ENCODE peak calls at places on chromosomes 6 and 20, in six cellular contexts. One of them, this sample, is unnamed.

GRCh38 chr6:151535476-151536279 is 41.9 kb downstream of the CCDC170 start:
- DNase-seq in Caki2: no peak
- DNase-seq in activated CD4-positive, CD25-positive, alpha-beta regulatory T cell: no peak
- DNase-seq in T follicular helper cell: no peak
- DNase-seq in B cell: no peak
- DNase-seq in SW480: no peak
- DNase-seq in this sample: no peak

GRCh38 chr6:44104661-44105060 is 22.6 kb downstream of the MRPL14 start:
- DNase-seq in Caki2: no peak
- DNase-seq in activated CD4-positive, CD25-positive, alpha-beta regulatory T cell: no peak
- DNase-seq in T follicular helper cell: no peak
- DNase-seq in B cell: no peak
- DNase-seq in SW480: no peak
- DNase-seq in this sample: no peak

GRCh38 chr20:1177680-1178079 is 7.1 kb downstream of the TMEM74B start:
- DNase-seq in Caki2: peak; percentile 16
- DNase-seq in activated CD4-positive, CD25-positive, alpha-beta regulatory T cell: no peak
- DNase-seq in T follicular helper cell: no peak
- DNase-seq in B cell: no peak
- DNase-seq in SW480: peak; percentile 27
- DNase-seq in this sample: no peak

GRCh38 chr6:42279144-42279781 is 61.6 kb upstream of the MRPS10 start:
- DNase-seq in Caki2: peak; percentile 55
- DNase-seq in activated CD4-positive, CD25-positive, alpha-beta regulatory T cell: no peak
- DNase-seq in T follicular helper cell: no peak
- DNase-seq in B cell: no peak
- DNase-seq in SW480: peak; percentile 88
- DNase-seq in this sample: peak; percentile 86

GRCh38 chr6:151763938-151764680 is 43.4 kb upstream of the ESR1 start:
- DNase-seq in Caki2: peak; percentile 84
- DNase-seq in activated CD4-positive, CD25-positive, alpha-beta regulatory T cell: no peak
- DNase-seq in T follicular helper cell: no peak
- DNase-seq in B cell: peak; percentile 55
- DNase-seq in SW480: peak; percentile 31
- DNase-seq in this sample: peak; percentile 96

GRCh38 chr20:57622579-57623381 is 2.6 kb upstream of the ZBP1 start:
- DNase-seq in Caki2: peak; percentile 79
- DNase-seq in activated CD4-positive, CD25-positive, alpha-beta regulatory T cell: peak; percentile 55
- DNase-seq in T follicular helper cell: peak; percentile 60
- DNase-seq in B cell: peak; percentile 63
- DNase-seq in SW480: peak; percentile 85
- DNase-seq in this sample: peak; percentile 100

GRCh38 chr6:27687154-27688013 is 214.5 kb upstream of the ZNF184 start:
- DNase-seq in Caki2: peak; percentile 87
- DNase-seq in activated CD4-positive, CD25-positive, alpha-beta regulatory T cell: peak; percentile 44
- DNase-seq in T follicular helper cell: peak; percentile 63
- DNase-seq in B cell: peak; percentile 76
- DNase-seq in SW480: peak; percentile 83
- DNase-seq in this sample: peak; percentile 81

GRCh38 chr6:138654715-138655634 is 118.6 kb upstream of the CCDC28A start:
- DNase-seq in Caki2: no peak
- DNase-seq in activated CD4-positive, CD25-positive, alpha-beta regulatory T cell: no peak
- DNase-seq in T follicular helper cell: no peak
- DNase-seq in B cell: no peak
- DNase-seq in SW480: peak; percentile 73
- DNase-seq in this sample: no peak

GRCh38 chr6:168528457-168529095 is 87.6 kb downstream of the SMOC2 start:
- DNase-seq in Caki2: no peak
- DNase-seq in activated CD4-positive, CD25-positive, alpha-beta regulatory T cell: no peak
- DNase-seq in T follicular helper cell: no peak
- DNase-seq in B cell: no peak
- DNase-seq in SW480: no peak
- DNase-seq in this sample: no peak

GRCh38 chr6:29653452-29654038 is 3.3 kb upstream of the MOG start:
- DNase-seq in Caki2: peak; percentile 36
- DNase-seq in activated CD4-positive, CD25-positive, alpha-beta regulatory T cell: peak; percentile 24
- DNase-seq in T follicular helper cell: peak; percentile 25
- DNase-seq in B cell: peak; percentile 63
- DNase-seq in SW480: peak; percentile 80
- DNase-seq in this sample: no peak

GRCh38 chr6:45537539-45537938 is 159.8 kb upstream of the SUPT3H start:
- DNase-seq in Caki2: no peak
- DNase-seq in activated CD4-positive, CD25-positive, alpha-beta regulatory T cell: no peak
- DNase-seq in T follicular helper cell: no peak
- DNase-seq in B cell: no peak
- DNase-seq in SW480: no peak
- DNase-seq in this sample: no peak

GRCh38 chr6:143675327-143675900 is 2.4 kb upstream of the PHACTR2 start:
- DNase-seq in Caki2: no peak
- DNase-seq in activated CD4-positive, CD25-positive, alpha-beta regulatory T cell: no peak
- DNase-seq in T follicular helper cell: no peak
- DNase-seq in B cell: no peak
- DNase-seq in SW480: no peak
- DNase-seq in this sample: no peak

GRCh38 chr6:41846666-41847237 is 48.4 kb downstream of the USP49 start:
- DNase-seq in Caki2: peak; percentile 88
- DNase-seq in activated CD4-positive, CD25-positive, alpha-beta regulatory T cell: peak; percentile 22
- DNase-seq in T follicular helper cell: peak; percentile 28
- DNase-seq in B cell: peak; percentile 41
- DNase-seq in SW480: peak; percentile 73
- DNase-seq in this sample: peak; percentile 90

GRCh38 chr6:91716361-91716760 is 1129.5 kb upstream of the MAP3K7 start:
- DNase-seq in Caki2: no peak
- DNase-seq in activated CD4-positive, CD25-positive, alpha-beta regulatory T cell: no peak
- DNase-seq in T follicular helper cell: no peak
- DNase-seq in B cell: no peak
- DNase-seq in SW480: peak; percentile 9
- DNase-seq in this sample: no peak

GRCh38 chr6:119172813-119173212 is 94.3 kb upstream of the FAM184A start:
- DNase-seq in Caki2: no peak
- DNase-seq in activated CD4-positive, CD25-positive, alpha-beta regulatory T cell: no peak
- DNase-seq in T follicular helper cell: no peak
- DNase-seq in B cell: no peak
- DNase-seq in SW480: peak; percentile 26
- DNase-seq in this sample: no peak

GRCh38 chr20:52983726-52984450 is 11.7 kb downstream of the TSHZ2 start:
- DNase-seq in Caki2: no peak
- DNase-seq in activated CD4-positive, CD25-positive, alpha-beta regulatory T cell: no peak
- DNase-seq in T follicular helper cell: no peak
- DNase-seq in B cell: no peak
- DNase-seq in SW480: no peak
- DNase-seq in this sample: no peak

GRCh38 chr6:109299695-109300564 is 82.3 kb downstream of the CD164 start:
- DNase-seq in Caki2: no peak
- DNase-seq in activated CD4-positive, CD25-positive, alpha-beta regulatory T cell: no peak
- DNase-seq in T follicular helper cell: no peak
- DNase-seq in B cell: no peak
- DNase-seq in SW480: no peak
- DNase-seq in this sample: no peak

GRCh38 chr6:101380861-101381630 is 12.5 kb upstream of the GRIK2 start:
- DNase-seq in Caki2: no peak
- DNase-seq in activated CD4-positive, CD25-positive, alpha-beta regulatory T cell: no peak
- DNase-seq in T follicular helper cell: no peak
- DNase-seq in B cell: no peak
- DNase-seq in SW480: no peak
- DNase-seq in this sample: no peak

GRCh38 chr6:140979642-140980091 is 1153.1 kb upstream of the GJE1 start:
- DNase-seq in Caki2: no peak
- DNase-seq in activated CD4-positive, CD25-positive, alpha-beta regulatory T cell: no peak
- DNase-seq in T follicular helper cell: no peak
- DNase-seq in B cell: no peak
- DNase-seq in SW480: no peak
- DNase-seq in this sample: no peak

GRCh38 chr6:163860194-163861081 is 445.9 kb downstream of the QKI start:
- DNase-seq in Caki2: no peak
- DNase-seq in activated CD4-positive, CD25-positive, alpha-beta regulatory T cell: no peak
- DNase-seq in T follicular helper cell: no peak
- DNase-seq in B cell: no peak
- DNase-seq in SW480: peak; percentile 93
- DNase-seq in this sample: no peak

GRCh38 chr6:36692861-36693702 is 4.5 kb upstream of the RAB44 start:
- DNase-seq in Caki2: no peak
- DNase-seq in activated CD4-positive, CD25-positive, alpha-beta regulatory T cell: no peak
- DNase-seq in T follicular helper cell: no peak
- DNase-seq in B cell: no peak
- DNase-seq in SW480: no peak
- DNase-seq in this sample: no peak